ENCODE peak calls at places on chromosomes 3 and 15, in seven cellular contexts. U is IMR-90, N is tibial nerve, L is heart left ventricle, S is stomach, X is thyroid gland, V is prostate gland. M is an unnamed sample.
A peak's percentile ranks its signal among the peaks of the same experiment; 100 is the strongest.

GRCh38 chr3:62011667-62012066 is 361.7 kb downstream of the FEZF2 start:
- DNase-seq in U (peak; percentile 41), N (no peak), L (no peak), S (no peak), X (no peak), V (no peak), M (no peak)

GRCh38 chr3:51389423-51390183 is 1.5 kb upstream of the RBM15B start:
- DNase-seq in U (peak; percentile 50), N (no peak), L (peak; percentile 36), S (peak; percentile 64), X (peak; percentile 37), V (no peak), M (peak; percentile 78)

GRCh38 chr3:62374375-62374876 is 1.1 kb upstream of the FEZF2 start:
- DNase-seq in U (peak; percentile 6), N (no peak), L (no peak), S (no peak), X (no peak), V (no peak), M (no peak)

GRCh38 chr3:170961616-170962400 is 53.4 kb upstream of the EIF5A2 start:
- DNase-seq in U (peak; percentile 54), N (no peak), L (no peak), S (no peak), X (no peak), V (no peak), M (no peak)

GRCh38 chr3:143090486-143090885 is 29.1 kb upstream of the CHST2 start:
- DNase-seq in U (no peak), N (no peak), L (no peak), S (peak; percentile 29), X (peak; percentile 95), V (peak; percentile 13), M (no peak)

GRCh38 chr15:43317566-43318184 is 12.7 kb downstream of the LCMT2 start:
- DNase-seq in U (no peak), N (no peak), L (no peak), S (no peak), X (no peak), V (peak; percentile 24), M (no peak)

GRCh38 chr15:71931261-71931660 is 120.9 kb downstream of the NR2E3 start:
- DNase-seq in U (no peak), N (no peak), L (no peak), S (no peak), X (no peak), V (no peak), M (no peak)

GRCh38 chr15:73362900-73363299 is 5.9 kb downstream of the HCN4 start:
- DNase-seq in U (no peak), N (no peak), L (no peak), S (no peak), X (no peak), V (no peak), M (no peak)

GRCh38 chr3:116740293-116740692 is 30.7 kb downstream of the TUSC7 start:
- DNase-seq in U (no peak), N (no peak), L (no peak), S (no peak), X (no peak), V (no peak), M (no peak)

GRCh38 chr3:65402597-65402996 is 636.1 kb downstream of the MAGI1 start:
- DNase-seq in U (peak; percentile 93), N (no peak), L (no peak), S (no peak), X (peak; percentile 11), V (no peak), M (no peak)

GRCh38 chr3:105786241-105786640 is 82.6 kb downstream of the CBLB start:
- DNase-seq in U (no peak), N (no peak), L (no peak), S (no peak), X (no peak), V (no peak), M (no peak)

GRCh38 chr15:46955576-46955975 is 761.7 kb upstream of the SEMA6D start:
- DNase-seq in U (no peak), N (no peak), L (no peak), S (no peak), X (no peak), V (no peak), M (no peak)

GRCh38 chr3:57227930-57228733 is 603 bp downstream of the APPL1 start:
- DNase-seq in U (peak; percentile 41), N (no peak), L (peak; percentile 63), S (peak; percentile 50), X (peak; percentile 55), V (peak; percentile 45), M (peak; percentile 75)

GRCh38 chr3:181623924-181624694 is 87.6 kb upstream of the SOX2 start:
- DNase-seq in U (no peak), N (no peak), L (no peak), S (no peak), X (peak; percentile 32), V (no peak), M (no peak)

GRCh38 chr3:191047930-191048329 is 151.1 kb upstream of the OSTN start:
- DNase-seq in U (peak; percentile 50), N (no peak), L (no peak), S (no peak), X (no peak), V (no peak), M (no peak)

GRCh38 chr3:42182555-42182954 is 83.4 kb downstream of the CCK start:
- DNase-seq in U (peak; percentile 49), N (no peak), L (no peak), S (no peak), X (no peak), V (no peak), M (no peak)

GRCh38 chr3:114527036-114527644 is 233.3 kb downstream of the TIGIT start:
- DNase-seq in U (peak; percentile 22), N (no peak), L (no peak), S (no peak), X (no peak), V (no peak), M (no peak)

GRCh38 chr15:90351479-90352108 is 490 bp upstream of the ZNF774 start:
- DNase-seq in U (no peak), N (no peak), L (peak; percentile 24), S (no peak), X (no peak), V (no peak), M (no peak)

GRCh38 chr3:11155341-11156025 is 1.2 kb downstream of the HRH1 start:
- DNase-seq in U (peak; percentile 89), N (peak; percentile 62), L (peak; percentile 59), S (peak; percentile 43), X (peak; percentile 57), V (peak; percentile 56), M (peak; percentile 80)

GRCh38 chr15:74826911-74827310 is 484 bp downstream of the CPLX3 start:
- DNase-seq in U (no peak), N (no peak), L (no peak), S (no peak), X (no peak), V (no peak), M (no peak)

GRCh38 chr3:196837819-196838420 is 29.8 kb upstream of the SENP5 start:
- DNase-seq in U (peak; percentile 54), N (peak; percentile 26), L (peak; percentile 56), S (peak; percentile 74), X (peak; percentile 64), V (peak; percentile 39), M (peak; percentile 72)

GRCh38 chr15:27670481-27670880 is 428.6 kb downstream of the OCA2 start:
- DNase-seq in U (no peak), N (no peak), L (no peak), S (no peak), X (no peak), V (no peak), M (no peak)

GRCh38 chr3:81492048-81492447 is 269.4 kb downstream of the GBE1 start:
- DNase-seq in U (peak; percentile 69), N (no peak), L (no peak), S (no peak), X (no peak), V (no peak), M (no peak)

GRCh38 chr3:152331018-152331541 is 62.4 kb downstream of the MBNL1 start:
- DNase-seq in U (peak; percentile 93), N (no peak), L (peak; percentile 39), S (no peak), X (no peak), V (no peak), M (no peak)

GRCh38 chr3:66406186-66406585 is 94.6 kb downstream of the LRIG1 start:
- DNase-seq in U (no peak), N (no peak), L (no peak), S (no peak), X (no peak), V (no peak), M (peak; percentile 38)

GRCh38 chr3:154953538-154953937 is 126.6 kb upstream of the MME start:
- DNase-seq in U (no peak), N (no peak), L (no peak), S (no peak), X (no peak), V (no peak), M (no peak)
- TF ChIP-seq POLR2A in U (no peak), N (no peak), L (no peak), S (no peak), X (no peak), V (no peak), M (no peak)

GRCh38 chr15:39433351-39433750 is 147.5 kb upstream of the THBS1 start:
- DNase-seq in U (no peak), N (no peak), L (no peak), S (no peak), X (no peak), V (no peak), M (no peak)
- H3K4me1 ChIP-seq in U (peaks cover 9% of the 10 kb centered on the region), N (peaks cover 17% of the 10 kb centered on the region), L (peaks cover 16% of the 10 kb centered on the region), S (peaks cover 13% of the 10 kb centered on the region), X (peaks cover 20% of the 10 kb centered on the region), V (no peaks in the 10 kb centered on the region), M (peaks cover 2% of the 10 kb centered on the region)

DNA sequence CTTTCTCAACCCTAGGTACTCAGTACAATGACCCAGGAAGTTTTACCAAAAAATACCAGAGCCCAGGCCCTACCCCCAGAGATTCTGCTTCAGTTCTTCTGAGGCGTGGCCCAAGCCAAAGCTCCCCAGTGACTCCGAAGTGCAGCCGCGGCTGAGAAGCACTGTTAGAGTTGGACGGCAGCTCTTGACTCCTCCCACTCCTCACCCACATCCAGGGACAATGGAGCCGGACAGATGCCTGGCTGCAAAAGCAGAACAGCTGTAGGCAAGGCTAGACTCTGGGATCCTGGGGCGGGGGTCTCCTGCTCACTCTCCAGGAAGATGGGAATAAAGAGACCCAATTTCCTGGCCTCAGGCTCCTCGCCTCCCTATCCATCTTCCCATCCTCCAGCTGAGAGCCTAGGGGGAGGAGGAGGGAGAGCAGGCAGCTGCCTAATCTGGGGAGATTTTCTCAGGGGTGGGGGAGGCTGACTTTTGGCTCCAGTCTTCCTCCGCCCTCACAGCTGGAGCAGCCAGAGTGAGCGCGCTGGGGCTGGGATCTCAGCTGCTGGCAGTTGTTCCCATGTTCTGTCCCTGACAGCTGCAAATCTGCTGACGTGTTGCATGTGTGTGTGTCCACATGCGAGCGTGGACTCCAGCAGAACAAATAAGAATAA is 223.8 kb downstream of the OPA1 start:
- DNase-seq in U (peak; percentile 11), N (peak; percentile 55), L (peak; percentile 87), S (peak; percentile 73), X (peak; percentile 51), V (no peak), M (no peak)
- TF ChIP-seq POLR2A in U (no peak), N (no peak), L (no peak), S (no peak), X (no peak), V (peak; percentile 36), M (no peak)

DNA sequence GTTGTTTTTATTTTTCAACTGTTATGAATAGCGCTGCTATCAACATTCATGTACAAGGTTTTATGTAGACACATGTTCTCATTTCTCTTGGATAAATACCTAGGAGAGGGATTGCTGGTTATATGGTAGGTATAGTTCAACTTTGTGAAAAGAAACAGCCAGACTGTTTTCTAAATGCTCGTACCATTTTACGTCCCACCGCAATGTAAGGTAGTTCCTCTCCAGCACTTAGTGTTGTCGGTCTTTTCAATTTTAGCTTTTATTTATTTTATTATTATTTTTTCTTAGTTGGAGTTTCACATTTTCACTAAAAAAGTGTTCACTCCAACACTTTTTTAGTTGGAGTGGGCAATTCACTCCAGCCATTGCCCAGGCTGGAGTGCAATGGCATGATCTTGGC is 117.1 kb downstream of the CHSY1 start:
- DNase-seq in U (no peak), N (no peak), L (no peak), S (no peak), X (no peak), V (no peak), M (no peak)
- H3K4me1 ChIP-seq in U (peaks cover 10% of the 10 kb centered on the region), N (no peaks in the 10 kb centered on the region), L (no peaks in the 10 kb centered on the region), S (no peaks in the 10 kb centered on the region), X (peaks cover 7% of the 10 kb centered on the region), V (no peaks in the 10 kb centered on the region), M (no peaks in the 10 kb centered on the region)

M was measured in Peyer's patch.